ENCODE peak calls at places on chromosomes 2 and 18, in eight cellular contexts. S is mesenteric fat pad; P is Right ventricle myocardium superior; B is LoVo; G is breast epithelium; R is activated CD4-positive, alpha-beta T cell treated with anti-CD3 and anti-CD28 coated beads, Interleukin-2, amount 50 U/mL, for 1 hour; E is HEK293T; V is midbrain. K is an unnamed sample.

GRCh38 chr2:12321017-12321641 is 395.6 kb upstream of the TRIB2 start:
- DNase-seq in S (no peak), P (peak), B (no peak), G (peak), R (no peak), E (no peak), V (no peak), K (peak)

GRCh38 chr2:102703748-102704147 is 58.1 kb upstream of the TMEM182 start:
- DNase-seq in S (no peak), P (no peak), B (peak), G (no peak), R (no peak), E (peak), V (no peak), K (peak)

GRCh38 chr2:58633576-58634365 is 392.6 kb upstream of the FANCL start:
- DNase-seq in S (no peak), P (no peak), B (no peak), G (no peak), R (no peak), E (no peak), V (no peak), K (peak)

GRCh38 chr2:20185176-20186022 is 39.5 kb downstream of the SDC1 start:
- DNase-seq in S (no peak), P (peak), B (no peak), G (no peak), R (no peak), E (no peak), V (no peak), K (peak)

GRCh38 chr2:151665959-151666358 is 68.3 kb downstream of the NEB start:
- DNase-seq in S (no peak), P (no peak), B (no peak), G (no peak), R (no peak), E (no peak), V (no peak), K (no peak)

GRCh38 chr2:88254437-88255081 is 84.4 kb downstream of the THNSL2 start:
- DNase-seq in S (no peak), P (no peak), B (no peak), G (no peak), R (no peak), E (no peak), V (no peak), K (no peak)

GRCh38 chr18:25113081-25113480 is 238.9 kb downstream of the ZNF521 start:
- DNase-seq in S (no peak), P (no peak), B (no peak), G (no peak), R (no peak), E (no peak), V (no peak), K (no peak)

GRCh38 chr2:134783912-134784311 is 54.5 kb upstream of the ACMSD start:
- DNase-seq in S (no peak), P (no peak), B (no peak), G (no peak), R (no peak), E (no peak), V (no peak), K (no peak)

GRCh38 chr2:100105678-100106054 is 36.7 kb downstream of the AFF3 start:
- DNase-seq in S (no peak), P (no peak), B (no peak), G (no peak), R (no peak), E (no peak), V (peak), K (no peak)

GRCh38 chr2:45172993-45173392 is 163.7 kb upstream of the SIX2 start:
- DNase-seq in S (no peak), P (no peak), B (no peak), G (no peak), R (no peak), E (no peak), V (no peak), K (peak)